ENCODE peak calls at places on chromosomes 11 and 22, in nine cellular contexts. C is ovary, W is GM12865, D is fibroblast of pulmonary artery, K is uterus, L is lower lobe of right lung, H is dorsolateral prefrontal cortex, I is A673, O is body of pancreas. N is an unnamed sample.

GRCh38 chr22:20571531-20572007 is 64.2 kb downstream of the MED15 start:
- DNase-seq in W (peak; percentile 63), K (no peak), D (peak; percentile 51), H (no peak), I (peak; percentile 72), L (no peak), C (no peak), O (peak; percentile 41), N (no peak)

GRCh38 chr22:45968003-45968650 is 8.8 kb downstream of the WNT7B start:
- DNase-seq in O (no peak), W (no peak), C (no peak), L (no peak), D (no peak), K (no peak), I (no peak), H (no peak), N (no peak)

GRCh38 chr11:88629496-88629895 is 292.0 kb upstream of the CTSC start:
- DNase-seq in D (no peak), W (no peak), C (no peak), I (no peak), H (no peak), K (no peak), O (no peak), L (no peak), N (no peak)

GRCh38 chr11:14082338-14082737 is 119.8 kb downstream of the SPON1 start:
- DNase-seq in D (no peak), W (no peak), K (no peak), H (no peak), I (no peak), L (no peak), O (no peak), C (no peak), N (no peak)

GRCh38 chr22:40855104-40855959 is 1.1 kb downstream of the ST13 start:
- DNase-seq in W (peak; percentile 3), D (peak; percentile 40), K (peak; percentile 30), L (no peak), I (peak; percentile 51), O (no peak), C (no peak), H (no peak), N (no peak)

GRCh38 chr11:111456086-111456858 is 55.9 kb downstream of the BTG4 start:
- DNase-seq in H (no peak), D (no peak), W (no peak), C (no peak), K (no peak), I (no peak), L (no peak), O (no peak), N (no peak)

GRCh38 chr22:35053060-35053835 is 12.7 kb upstream of the ISX start:
- DNase-seq in C (no peak), K (no peak), W (peak; percentile 56), L (no peak), O (no peak), H (no peak), D (no peak), I (no peak), N (no peak)

GRCh38 chr11:125303186-125303585 is 138.6 kb downstream of the PKNOX2 start:
- DNase-seq in D (no peak), L (no peak), K (no peak), H (no peak), W (no peak), I (no peak), C (no peak), O (no peak), N (no peak)

GRCh38 chr11:64585150-64585549 is 5.9 kb upstream of the SLC22A12 start:
- DNase-seq in W (no peak), K (no peak), C (no peak), O (no peak), H (no peak), L (peak; percentile 12), D (no peak), I (no peak), N (no peak)

GRCh38 chr11:34330653-34331052 is 27.2 kb downstream of the ABTB2 start:
- DNase-seq in L (no peak), O (peak; percentile 53), H (no peak), D (no peak), W (no peak), C (no peak), I (no peak), K (no peak), N (no peak)

GRCh38 chr11:33779849-33780528 is 5.7 kb upstream of the FBXO3 start:
- DNase-seq in O (no peak), I (no peak), W (no peak), C (no peak), L (no peak), K (no peak), H (no peak), D (peak; percentile 85), N (peak; percentile 34)

GRCh38 chr11:104623518-104623917 is 274.7 kb downstream of the CASP12 start:
- DNase-seq in W (no peak), O (no peak), K (no peak), C (no peak), I (no peak), H (no peak), L (no peak), D (peak; percentile 67), N (no peak)

GRCh38 chr22:29642694-29643093 is 39.3 kb downstream of the NF2 start:
- DNase-seq in H (no peak), D (no peak), I (no peak), K (no peak), C (no peak), O (no peak), W (peak; percentile 67), L (no peak), N (no peak)

GRCh38 chr11:43119275-43119970 is 192.4 kb upstream of the API5 start:
- DNase-seq in K (no peak), O (no peak), W (no peak), I (peak; percentile 68), H (no peak), C (no peak), L (no peak), D (no peak), N (no peak)

GRCh38 chr11:124946735-124947141 is 7.3 kb upstream of the CCDC15 start:
- DNase-seq in L (no peak), K (no peak), I (no peak), H (peak; percentile 19), O (no peak), C (no peak), D (peak; percentile 5), W (no peak), N (no peak)

GRCh38 chr22:41535244-41535643 is 9.0 kb downstream of the POLR3H start:
- DNase-seq in I (peak; percentile 40), L (no peak), D (no peak), W (no peak), K (no peak), H (no peak), C (no peak), O (no peak), N (no peak)

GRCh38 chr11:64750361-64751054 is 6.6 kb upstream of the RASGRP2 start:
- DNase-seq in K (no peak), O (no peak), C (no peak), W (no peak), D (no peak), H (no peak), L (no peak), I (no peak), N (no peak)

GRCh38 chr11:8812438-8812837 is 98.6 kb upstream of the AKIP1 start:
- DNase-seq in D (peak; percentile 54), I (no peak), H (no peak), C (peak; percentile 51), O (peak; percentile 48), W (no peak), K (peak; percentile 64), L (peak; percentile 89), N (no peak)

GRCh38 chr11:93611836-93612677 is 49.4 kb upstream of the CEP295 start:
- DNase-seq in K (no peak), H (no peak), C (no peak), O (peak; percentile 53), L (no peak), W (no peak), I (no peak), D (no peak), N (no peak)

GRCh38 chr22:41263704-41264103 is 22.3 kb downstream of the RANGAP1 start:
- DNase-seq in I (no peak), C (no peak), D (no peak), W (no peak), O (no peak), K (no peak), H (no peak), L (no peak), N (no peak)

DNA sequence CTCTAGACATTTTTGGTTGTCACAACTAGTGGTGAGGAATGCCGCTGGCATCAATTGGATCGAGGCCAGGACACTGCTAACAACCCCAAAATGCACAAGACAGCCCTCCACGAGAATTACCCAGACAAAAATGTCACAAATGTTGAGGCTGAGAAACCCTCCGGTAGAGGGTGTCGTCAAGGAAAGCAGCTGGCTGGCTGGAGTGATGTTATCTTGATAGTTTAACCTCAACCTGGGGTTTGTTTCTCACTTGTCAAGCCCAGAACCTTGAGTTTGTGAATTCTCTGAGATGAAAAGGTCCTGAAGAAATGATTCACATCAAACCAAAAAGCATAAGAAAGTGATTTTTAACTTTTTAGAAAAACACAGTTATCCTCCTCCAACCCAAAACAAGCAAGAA is 21.1 kb upstream of the TMPRSS13 start:
- DNase-seq in K (no peak), W (no peak), L (no peak), D (no peak), O (no peak), C (no peak), H (no peak), I (peak; percentile 33), N (no peak)
- TF ChIP-seq CTCF in K (no peak), W (peak; percentile 20), L (peak; percentile 35), D (peak; percentile 6), O (no peak), C (no peak), H (no peak), I (peak; percentile 39), N (no peak)

GRCh38 chr22:26086359-26086758 is 82.9 kb upstream of the SEZ6L start:
- DNase-seq in D (no peak), C (no peak), K (no peak), H (no peak), I (peak; percentile 16), W (no peak), O (no peak), L (no peak), N (no peak)
- TF ChIP-seq CTCF in D (no peak), C (no peak), K (no peak), H (no peak), I (peak; percentile 34), W (no peak), O (no peak), L (no peak), N (no peak)

GRCh38 chr11:59263225-59263894 is 50.6 kb upstream of the MPEG1 start:
- DNase-seq in I (no peak), H (no peak), C (no peak), K (no peak), O (peak; percentile 51), D (no peak), W (peak; percentile 50), L (no peak), N (no peak)
- TF ChIP-seq CTCF in I (peak; percentile 38), H (no peak), C (no peak), K (no peak), O (peak; percentile 67), D (no peak), W (peak; percentile 56), L (peak; percentile 9), N (no peak)

DNA sequence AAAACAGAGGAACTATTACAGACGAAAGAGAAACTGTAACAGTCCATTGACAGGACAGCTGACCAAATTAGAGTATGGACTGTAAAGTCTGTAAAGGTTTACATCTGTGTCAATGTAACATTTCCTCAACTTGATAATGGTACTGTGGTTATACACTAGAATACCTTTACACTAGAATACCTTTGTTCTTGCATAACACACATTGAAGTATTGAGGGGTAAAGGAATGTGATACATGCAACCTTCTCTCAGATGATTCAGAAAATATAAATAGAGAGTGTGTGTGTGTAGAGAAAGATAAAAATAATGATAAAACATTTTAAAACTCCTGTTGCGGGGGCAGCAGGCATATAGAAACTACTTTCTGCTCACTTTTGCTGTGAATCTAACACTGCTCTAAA is 5.6 kb upstream of the EEF1G start:
- DNase-seq in D (no peak), K (no peak), O (no peak), I (no peak), C (no peak), L (no peak), H (no peak), W (no peak), N (no peak)
- TF ChIP-seq CTCF in D (no peak), K (no peak), O (no peak), I (no peak), C (no peak), L (no peak), H (no peak), W (no peak), N (no peak)

N was measured in AG09309.